ENCODE peak calls at places on chromosomes 11 and 22, in ten cellular contexts. One of them, this sample, is unnamed.

GRCh38 chr11:12761029-12761428 is 86.8 kb downstream of the TEAD1 start:
- DNase-seq in PC-3: peak
- DNase-seq in ACHN: peak
- DNase-seq in cardiac fibroblast: peak
- DNase-seq in fibroblast of lung: peak
- DNase-seq in heart left ventricle: no peak
- DNase-seq in amniotic stem cell: no peak
- DNase-seq in NCI-H1048: no peak
- DNase-seq in NCI-H1436: no peak
- DNase-seq in foreskin fibroblast: peak
- DNase-seq in this sample: no peak

GRCh38 chr11:95794086-95794485 is 3.8 kb downstream of the CEP57 start:
- DNase-seq in PC-3: peak
- DNase-seq in ACHN: no peak
- DNase-seq in cardiac fibroblast: no peak
- DNase-seq in fibroblast of lung: no peak
- DNase-seq in heart left ventricle: no peak
- DNase-seq in amniotic stem cell: no peak
- DNase-seq in NCI-H1048: no peak
- DNase-seq in NCI-H1436: no peak
- DNase-seq in foreskin fibroblast: no peak
- DNase-seq in this sample: no peak

GRCh38 chr11:78350646-78351165 is 66.9 kb downstream of the GAB2 start:
- DNase-seq in PC-3: no peak
- DNase-seq in ACHN: no peak
- DNase-seq in cardiac fibroblast: peak
- DNase-seq in fibroblast of lung: peak
- DNase-seq in heart left ventricle: peak
- DNase-seq in amniotic stem cell: no peak
- DNase-seq in NCI-H1048: no peak
- DNase-seq in NCI-H1436: no peak
- DNase-seq in foreskin fibroblast: no peak
- DNase-seq in this sample: no peak

GRCh38 chr22:23874871-23875270 is 17.2 kb downstream of the SLC2A11 start:
- DNase-seq in PC-3: no peak
- DNase-seq in ACHN: no peak
- DNase-seq in cardiac fibroblast: peak
- DNase-seq in fibroblast of lung: no peak
- DNase-seq in heart left ventricle: no peak
- DNase-seq in amniotic stem cell: no peak
- DNase-seq in NCI-H1048: no peak
- DNase-seq in NCI-H1436: peak
- DNase-seq in foreskin fibroblast: no peak
- DNase-seq in this sample: no peak

GRCh38 chr11:15145635-15146034 is 30.9 kb downstream of the INSC start:
- DNase-seq in PC-3: peak
- DNase-seq in ACHN: no peak
- DNase-seq in cardiac fibroblast: no peak
- DNase-seq in fibroblast of lung: no peak
- DNase-seq in heart left ventricle: no peak
- DNase-seq in amniotic stem cell: no peak
- DNase-seq in NCI-H1048: no peak
- DNase-seq in NCI-H1436: no peak
- DNase-seq in foreskin fibroblast: no peak
- DNase-seq in this sample: no peak

GRCh38 chr22:23183107-23183698 is 2.9 kb downstream of the BCR start:
- DNase-seq in PC-3: peak
- DNase-seq in ACHN: peak
- DNase-seq in cardiac fibroblast: peak
- DNase-seq in fibroblast of lung: peak
- DNase-seq in heart left ventricle: peak
- DNase-seq in amniotic stem cell: no peak
- DNase-seq in NCI-H1048: no peak
- DNase-seq in NCI-H1436: no peak
- DNase-seq in foreskin fibroblast: peak
- DNase-seq in this sample: no peak

GRCh38 chr11:117546431-117547160 is 218.9 kb downstream of the CEP164 start:
- DNase-seq in PC-3: no peak
- DNase-seq in ACHN: no peak
- DNase-seq in cardiac fibroblast: no peak
- DNase-seq in fibroblast of lung: no peak
- DNase-seq in heart left ventricle: no peak
- DNase-seq in amniotic stem cell: no peak
- DNase-seq in NCI-H1048: no peak
- DNase-seq in NCI-H1436: peak
- DNase-seq in foreskin fibroblast: no peak
- DNase-seq in this sample: no peak

GRCh38 chr11:74492084-74492483 is 1.4 kb downstream of the LIPT2 start:
- DNase-seq in PC-3: peak
- DNase-seq in ACHN: no peak
- DNase-seq in cardiac fibroblast: no peak
- DNase-seq in fibroblast of lung: no peak
- DNase-seq in heart left ventricle: no peak
- DNase-seq in amniotic stem cell: no peak
- DNase-seq in NCI-H1048: no peak
- DNase-seq in NCI-H1436: no peak
- DNase-seq in foreskin fibroblast: no peak
- DNase-seq in this sample: no peak

GRCh38 chr11:44744160-44744559 is 17.4 kb downstream of the TSPAN18 start:
- DNase-seq in PC-3: no peak
- DNase-seq in ACHN: no peak
- DNase-seq in cardiac fibroblast: no peak
- DNase-seq in fibroblast of lung: peak
- DNase-seq in heart left ventricle: no peak
- DNase-seq in amniotic stem cell: no peak
- DNase-seq in NCI-H1048: no peak
- DNase-seq in NCI-H1436: no peak
- DNase-seq in foreskin fibroblast: no peak
- DNase-seq in this sample: no peak

This sample was measured in stimulated activated CD8-positive, alpha-beta memory T cell treated with anti-CD3 and anti-CD28 coated beads, Interleukin-4, amount 100 ng/mL, for 4 hours.